ENCODE peak calls at places on chromosome 17, in ten cellular contexts. I is NB4, O is A549, K is Peyer's patch, G is sigmoid colon, E is lower leg skin, Z is body of pancreas, X is thyroid gland, A is HCT116, V is heart left ventricle. B is an unnamed sample.

GRCh38 chr17:27544350-27545131 is 86.4 kb upstream of the LGALS9 start:
- DNase-seq in G (no peak), I (peak), A (no peak), X (no peak), V (no peak), Z (no peak), E (no peak), K (peak), O (no peak), B (peak)

GRCh38 chr17:14904406-14904805 is 360.7 kb downstream of the PMP22 start:
- DNase-seq in V (no peak), O (no peak), I (no peak), E (no peak), X (no peak), G (no peak), K (no peak), Z (no peak), A (no peak), B (no peak)

GRCh38 chr17:34299918-34300600 is 14.5 kb downstream of the CCL11 start:
- DNase-seq in X (no peak), E (no peak), V (no peak), G (no peak), I (no peak), Z (no peak), O (no peak), K (no peak), A (no peak), B (no peak)

GRCh38 chr17:68053237-68054030 is 17.9 kb downstream of the KPNA2 start:
- DNase-seq in I (no peak), O (no peak), Z (no peak), K (no peak), X (no peak), V (peak), G (peak), E (peak), A (no peak), B (no peak)

GRCh38 chr17:55005520-55005919 is 37.0 kb downstream of the STXBP4 start:
- DNase-seq in A (peak), I (peak), E (no peak), O (no peak), V (no peak), K (no peak), G (no peak), Z (no peak), X (no peak), B (no peak)

GRCh38 chr17:63364387-63364786 is 81.7 kb downstream of the CYB561 start:
- DNase-seq in V (no peak), O (no peak), I (no peak), E (no peak), K (no peak), Z (no peak), A (no peak), X (no peak), G (no peak), B (no peak)

GRCh38 chr17:14331982-14332298 is 31.1 kb downstream of the HS3ST3B1 start:
- DNase-seq in O (no peak), V (no peak), Z (no peak), I (no peak), G (no peak), E (no peak), K (no peak), A (no peak), X (no peak), B (no peak)

GRCh38 chr17:62057696-62058095 is 7.4 kb downstream of the MED13 start:
- DNase-seq in X (no peak), I (no peak), Z (no peak), E (no peak), K (no peak), V (no peak), A (no peak), G (no peak), O (no peak), B (no peak)

GRCh38 chr17:29119265-29119664 is 60.9 kb downstream of the MYO18A start:
- DNase-seq in A (no peak), E (no peak), O (no peak), V (no peak), I (no peak), G (no peak), X (no peak), K (no peak), Z (no peak), B (no peak)

GRCh38 chr17:62895650-62896301 is 70.3 kb upstream of the TANC2 start:
- DNase-seq in G (no peak), E (no peak), V (no peak), A (no peak), I (no peak), K (no peak), O (no peak), Z (no peak), X (no peak), B (no peak)

GRCh38 chr17:81923302-81924260 is 4.0 kb downstream of the MAFG start:
- DNase-seq in O (peak), E (no peak), Z (peak), X (peak), V (peak), A (peak), G (peak), I (peak), K (peak), B (peak)

GRCh38 chr17:77909236-77909635 is 49.3 kb upstream of the TNRC6C start:
- DNase-seq in Z (no peak), A (no peak), E (no peak), V (peak), X (peak), K (no peak), I (no peak), G (peak), O (no peak), B (peak)

GRCh38 chr17:57084802-57085447 is at the start of gene AKAP1:
- DNase-seq in Z (peak), O (peak), G (peak), X (peak), I (peak), K (peak), V (peak), E (peak), A (peak), B (peak)

GRCh38 chr17:7558544-7559306 is at the start of gene TNFSF13:
- DNase-seq in K (peak), Z (peak), A (no peak), I (peak), O (no peak), X (peak), G (peak), E (no peak), V (no peak), B (peak)

GRCh38 chr17:29292071-29292991 is 1.6 kb downstream of the NUFIP2 start:
- DNase-seq in X (peak), Z (peak), V (peak), O (peak), K (peak), E (peak), I (peak), A (no peak), G (peak), B (peak)

GRCh38 chr17:60154616-60155426 is 5.0 kb downstream of the CA4 start:
- DNase-seq in Z (no peak), E (no peak), V (no peak), I (no peak), A (no peak), G (no peak), X (no peak), K (no peak), O (no peak), B (peak)

GRCh38 chr17:38456031-38456815 is 28.0 kb downstream of the ARHGAP23 start:
- DNase-seq in V (no peak), K (no peak), G (no peak), E (no peak), A (no peak), O (peak), Z (no peak), X (no peak), I (no peak), B (no peak)

GRCh38 chr17:74424117-74424516 is 7.8 kb upstream of the GPRC5C start:
- DNase-seq in I (no peak), O (no peak), E (no peak), V (no peak), K (no peak), X (no peak), G (no peak), Z (no peak), A (no peak), B (no peak)

GRCh38 chr17:17819561-17819995 is 17.2 kb downstream of the SREBF1 start:
- DNase-seq in O (peak), G (peak), X (no peak), K (peak), V (peak), A (no peak), I (peak), E (no peak), Z (peak), B (peak)

GRCh38 chr17:36608794-36609497 is 7.6 kb downstream of the MRM1 start:
- DNase-seq in V (peak), K (no peak), E (no peak), X (peak), A (peak), O (no peak), I (peak), Z (no peak), G (no peak), B (no peak)

DNA sequence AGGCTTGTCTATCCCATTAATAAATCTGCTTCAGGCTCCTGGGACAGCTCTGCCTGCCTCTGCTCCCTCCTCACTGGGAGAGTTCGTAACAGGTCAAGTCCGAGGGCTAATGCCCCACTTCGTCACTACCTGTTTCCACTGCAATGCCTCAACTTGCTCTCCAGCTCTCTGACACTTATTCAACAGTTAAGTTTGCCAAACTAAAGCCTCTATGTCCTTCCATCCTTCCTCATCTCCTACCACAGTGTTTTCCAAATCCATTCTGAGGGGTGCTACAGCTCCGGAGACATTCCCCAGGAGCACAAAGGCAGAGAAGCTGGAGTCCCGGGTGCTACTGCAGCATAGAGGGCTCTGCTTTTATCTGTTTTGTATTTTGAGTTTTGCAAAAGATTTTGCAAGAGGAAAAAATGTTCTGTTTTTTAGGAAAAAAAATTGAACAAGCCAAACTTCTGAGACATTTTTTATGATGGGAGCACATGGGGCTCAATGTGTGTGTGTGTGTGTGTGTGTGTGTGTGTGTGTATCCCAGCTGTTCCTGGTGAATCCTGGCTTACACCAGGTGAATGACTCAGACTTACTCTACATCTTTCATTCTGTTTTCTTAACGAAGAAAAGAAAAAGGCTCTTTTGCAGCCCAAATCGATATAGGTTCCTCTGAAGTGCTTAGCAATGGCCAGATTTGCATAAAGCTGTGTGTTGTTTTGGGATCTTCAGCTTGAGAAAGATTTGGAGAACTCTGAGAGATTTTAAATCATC is 46.1 kb upstream of the MYOCD start:
- DNase-seq in I (no peak), E (no peak), X (no peak), Z (no peak), O (no peak), K (no peak), A (no peak), G (no peak), V (no peak), B (no peak)
- H3K4me3 ChIP-seq in I (no peak), E (no peak), X (no peak), Z (no peak), O (no peak), K (no peak), A (no peak), G (no peak), V (no peak), B (no peak)

DNA sequence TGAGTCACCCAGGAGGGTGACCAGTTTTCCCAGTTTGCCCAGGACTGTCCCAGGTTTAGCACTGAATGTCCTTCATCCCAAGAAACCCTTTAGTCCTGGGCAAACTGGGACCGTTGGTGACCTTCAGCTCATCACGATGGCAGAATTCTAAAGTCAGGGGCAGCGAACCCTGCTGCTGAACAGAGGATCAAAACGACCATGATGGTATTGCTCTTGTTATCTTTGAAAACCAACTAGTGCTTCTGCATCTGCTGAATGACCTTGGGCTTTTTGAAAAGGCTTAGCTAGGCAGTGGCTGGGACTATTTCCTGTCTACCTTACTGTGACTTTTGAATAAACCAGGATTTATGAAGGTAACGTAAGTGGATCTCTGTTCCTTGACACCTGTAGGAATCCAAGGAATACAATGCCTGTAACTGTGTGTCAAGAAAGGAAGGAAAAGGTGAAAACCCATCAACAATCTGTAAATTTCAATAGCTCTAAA is 281.9 kb downstream of the SOX9 start:
- DNase-seq in A (no peak), E (no peak), I (no peak), Z (no peak), K (no peak), X (no peak), O (no peak), G (no peak), V (no peak), B (no peak)
- TF ChIP-seq POLR2A in A (no peak), E (no peak), I (no peak), Z (no peak), K (no peak), X (no peak), O (no peak), G (no peak), V (no peak), B (no peak)

DNA sequence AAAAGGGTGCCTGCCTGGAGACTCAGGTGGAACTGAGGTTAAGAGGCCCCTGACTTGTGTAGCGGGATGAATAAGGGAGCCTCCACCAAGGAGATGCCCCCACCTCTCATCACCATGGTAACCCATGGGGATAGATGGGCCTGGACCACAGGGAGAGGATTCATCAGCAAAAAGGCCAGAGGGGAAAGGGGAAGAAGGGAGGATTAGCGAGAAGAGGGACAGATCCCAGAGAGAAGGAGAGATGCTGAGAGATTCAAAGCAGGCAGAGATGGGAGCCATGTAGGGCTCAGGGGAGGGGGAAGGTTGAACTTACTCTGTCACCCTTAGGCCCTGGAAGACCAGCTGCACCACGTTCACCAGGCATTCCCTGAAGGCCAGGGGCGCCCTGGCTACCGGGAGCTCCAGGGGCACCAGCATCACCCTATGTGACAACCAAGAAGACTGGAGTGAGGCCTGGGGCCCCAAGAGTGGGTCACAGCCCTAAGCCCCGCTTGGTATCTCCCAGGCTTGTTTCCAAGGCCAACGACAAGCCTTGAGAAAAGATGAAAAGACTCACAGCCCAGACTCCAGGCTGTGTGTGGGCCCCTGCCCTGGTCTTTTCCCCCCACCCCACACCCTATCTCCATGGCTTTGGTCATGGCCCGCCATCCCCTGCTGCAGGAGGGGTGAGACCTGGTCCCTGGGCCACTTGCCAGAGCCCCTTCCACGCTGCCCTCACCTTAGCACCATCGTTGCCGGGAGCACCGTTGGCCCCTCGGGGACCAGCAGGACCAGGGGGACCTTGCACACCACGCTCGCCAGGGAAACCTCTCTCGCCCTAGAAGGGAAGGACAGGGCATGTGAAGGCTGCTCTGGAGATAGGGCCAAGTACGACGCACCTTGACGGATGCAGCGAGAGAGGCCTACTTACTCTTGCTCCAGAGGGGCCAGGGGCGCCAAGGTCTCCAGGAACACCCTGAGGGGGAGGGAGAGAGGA is 10.1 kb downstream of the COL1A1 start:
- DNase-seq in A (no peak), G (no peak), Z (no peak), I (no peak), V (no peak), X (no peak), O (no peak), E (no peak), K (no peak), B (no peak)
- H3K4me3 ChIP-seq in A (no peak), G (no peak), Z (no peak), I (no peak), V (no peak), X (no peak), O (no peak), E (no peak), K (no peak), B (no peak)

GRCh38 chr17:44014437-44015172 is at the start of gene TMEM101:
- DNase-seq in V (peak), X (peak), E (peak), A (peak), K (peak), Z (peak), O (peak), G (peak), I (peak), B (peak)
- TF ChIP-seq POLR2A in V (peak), X (no peak), E (no peak), A (peak), K (peak), Z (peak), O (peak), G (no peak), I (peak), B (peak)